ENCODE peak calls at places on chromosomes 7 and 10, in six cellular contexts. E is activated CD8-positive, alpha-beta T cell treated with anti-CD3 and anti-CD28 coated beads for 36 hours; L is left ventricle myocardium inferior; R is foreskin fibroblast; J is OCI-LY7; T is B cell. Y is an unnamed sample.

GRCh38 chr7:144975882-144976281 is 140.0 kb upstream of the TPK1 start:
- DNase-seq in L (no peak), E (no peak), T (no peak), J (no peak), R (no peak), Y (no peak)

GRCh38 chr10:30058570-30059132 is 735 bp downstream of the JCAD start:
- DNase-seq in J (no peak), R (peak; percentile 49), E (no peak), L (no peak), T (no peak), Y (no peak)

GRCh38 chr7:23410446-23411183 is 59.7 kb downstream of the IGF2BP3 start:
- DNase-seq in R (no peak), J (peak; percentile 12), T (peak; percentile 75), E (no peak), L (no peak), Y (peak; percentile 69)

GRCh38 chr10:92208736-92209135 is 82.1 kb downstream of the CPEB3 start:
- DNase-seq in E (peak; percentile 9), J (no peak), T (no peak), L (no peak), R (peak; percentile 50), Y (no peak)

GRCh38 chr10:126004752-126005151 is 108.4 kb downstream of the FANK1 start:
- DNase-seq in L (no peak), T (no peak), E (no peak), J (no peak), R (no peak), Y (no peak)

GRCh38 chr10:114306116-114306973 is 67.3 kb downstream of the VWA2 start:
- DNase-seq in E (no peak), T (no peak), R (peak; percentile 83), J (no peak), L (no peak), Y (no peak)

GRCh38 chr10:132906836-132907235 is 35.5 kb downstream of the CFAP46 start:
- DNase-seq in J (no peak), T (no peak), E (no peak), R (no peak), L (no peak), Y (no peak)

GRCh38 chr7:85457911-85458310 is 271.1 kb upstream of the SEMA3D start:
- DNase-seq in E (no peak), J (no peak), L (no peak), T (no peak), R (no peak), Y (no peak)

GRCh38 chr7:73740771-73741170 is 2.2 kb upstream of the ABHD11 start:
- DNase-seq in E (no peak), J (no peak), R (no peak), T (no peak), L (no peak), Y (no peak)

GRCh38 chr7:111053035-111053434 is 37.9 kb upstream of the LRRN3 start:
- DNase-seq in E (no peak), R (no peak), T (no peak), J (no peak), L (no peak), Y (no peak)

GRCh38 chr10:13803566-13804554 is 217.1 kb downstream of the PRPF18 start:
- DNase-seq in J (no peak), R (no peak), E (no peak), L (no peak), T (no peak), Y (no peak)

GRCh38 chr7:99116151-99116550 is 27.8 kb downstream of the SMURF1 start:
- DNase-seq in R (no peak), L (no peak), E (no peak), T (no peak), J (no peak), Y (no peak)

GRCh38 chr10:31404640-31405039 is 85.6 kb downstream of the ZEB1 start:
- DNase-seq in E (no peak), R (peak; percentile 51), L (no peak), T (no peak), J (no peak), Y (no peak)

GRCh38 chr7:122616951-122617350 is 82.0 kb downstream of the RNF133 start:
- DNase-seq in J (no peak), R (no peak), T (no peak), E (no peak), L (no peak), Y (no peak)

GRCh38 chr7:28020302-28020940 is 160.2 kb downstream of the JAZF1 start:
- DNase-seq in E (peak; percentile 40), J (peak; percentile 67), R (peak; percentile 91), T (peak; percentile 49), L (peak; percentile 42), Y (peak; percentile 70)

DNA sequence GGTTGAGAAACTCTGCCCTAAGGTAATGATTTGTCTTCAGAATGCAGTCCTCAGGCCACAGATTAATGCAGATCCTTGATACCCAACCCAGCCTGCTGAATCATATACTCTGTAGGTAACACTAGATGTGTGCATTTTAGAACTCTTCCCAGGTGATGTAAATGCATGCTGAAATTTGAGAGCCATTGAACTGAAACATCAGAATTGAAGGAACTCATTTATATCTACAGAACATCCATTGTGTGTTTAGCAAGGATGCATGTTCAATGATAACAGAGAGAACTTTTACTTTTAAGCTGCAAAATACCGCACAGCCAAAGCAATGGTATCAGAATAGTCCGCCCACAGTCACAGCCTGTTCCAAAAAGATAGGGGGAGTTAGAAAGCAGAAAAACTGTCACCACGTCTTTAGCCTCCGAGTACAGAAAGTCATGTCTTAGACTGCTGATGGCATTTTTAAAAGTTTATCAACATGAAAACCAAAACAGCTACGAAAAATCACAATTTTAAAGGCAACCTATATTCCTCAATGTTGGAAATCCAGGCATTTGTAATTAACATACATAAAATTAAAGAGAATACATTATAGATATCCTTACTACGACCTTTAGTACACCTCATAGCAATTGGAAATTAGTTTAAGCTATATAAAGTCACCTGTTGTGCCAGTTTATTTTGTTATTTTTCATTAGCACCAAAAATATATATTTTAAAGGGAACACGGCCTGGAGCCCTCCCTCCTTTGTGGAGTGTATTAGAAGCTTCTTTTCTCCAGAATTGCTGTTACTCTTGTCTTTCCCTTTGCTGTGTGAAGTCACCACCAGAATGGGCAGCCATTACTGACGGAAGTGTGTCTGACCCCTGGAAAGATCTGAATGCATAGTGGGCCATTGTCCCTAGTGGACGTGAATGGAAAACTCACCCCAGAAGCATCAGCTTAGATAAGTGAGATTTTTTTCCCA is 65.8 kb upstream of the PRKAR2B start:
- DNase-seq in R (no peak), E (no peak), J (no peak), L (no peak), T (no peak), Y (no peak)
- TF ChIP-seq CTCF in R (no peak), E (no peak), J (peak; percentile 44), L (no peak), T (no peak), Y (no peak)

GRCh38 chr10:119287613-119287991 is 80.2 kb downstream of the GRK5 start:
- DNase-seq in J (no peak), T (no peak), E (no peak), L (no peak), R (no peak), Y (no peak)

GRCh38 chr10:119286516-119286915 is 79.1 kb downstream of the GRK5 start:
- DNase-seq in J (no peak), R (no peak), E (no peak), T (no peak), L (no peak), Y (no peak)

GRCh38 chr10:119285495-119286267 is 78.3 kb downstream of the GRK5 start:
- DNase-seq in L (no peak), E (no peak), J (no peak), T (no peak), R (no peak), Y (peak; percentile 52)

GRCh38 chr10:119288574-119289001 is 81.2 kb downstream of the GRK5 start:
- DNase-seq in J (no peak), L (no peak), T (no peak), E (no peak), R (no peak), Y (no peak)

GRCh38 chr10:119286983-119287612 is 79.7 kb downstream of the GRK5 start:
- DNase-seq in E (no peak), J (no peak), L (no peak), T (no peak), R (no peak), Y (no peak)
- TF ChIP-seq CTCF in E (no peak), J (no peak), L (no peak), T (no peak), R (no peak), Y (no peak)

GRCh38 chr10:95254629-95255028 is 36.2 kb downstream of the PDLIM1 start:
- DNase-seq in L (no peak), J (no peak), E (no peak), T (no peak), R (no peak), Y (no peak)

GRCh38 chr10:95249467-95249866 is 41.3 kb downstream of the PDLIM1 start:
- DNase-seq in R (no peak), T (no peak), J (no peak), L (no peak), E (no peak), Y (no peak)

GRCh38 chr10:95256268-95256667 is 34.5 kb downstream of the PDLIM1 start:
- DNase-seq in R (no peak), L (no peak), E (no peak), J (no peak), T (no peak), Y (no peak)

GRCh38 chr10:95250856-95251255 is 39.9 kb downstream of the PDLIM1 start:
- DNase-seq in R (no peak), L (no peak), E (no peak), T (no peak), J (no peak), Y (no peak)

GRCh38 chr10:95253007-95253406 is 37.8 kb downstream of the PDLIM1 start:
- DNase-seq in J (no peak), E (no peak), R (no peak), T (no peak), L (no peak), Y (no peak)
- TF ChIP-seq CTCF in J (no peak), E (no peak), R (no peak), T (no peak), L (no peak), Y (no peak)

GRCh38 chr10:79203014-79203675 is 134.4 kb downstream of the ZMIZ1 start:
- DNase-seq in E (no peak), R (no peak), J (no peak), L (no peak), T (no peak), Y (no peak)
- TF ChIP-seq CTCF in E (no peak), R (no peak), J (no peak), L (no peak), T (no peak), Y (no peak)

GRCh38 chr10:58086763-58087150 is 180.9 kb downstream of the IPMK start:
- DNase-seq in L (no peak), T (no peak), E (no peak), R (no peak), J (no peak), Y (no peak)
- TF ChIP-seq CTCF in L (no peak), T (no peak), E (no peak), R (no peak), J (no peak), Y (no peak)

GRCh38 chr7:45663167-45663921 is 89.2 kb downstream of the ADCY1 start:
- DNase-seq in J (peak; percentile 51), L (peak; percentile 32), T (no peak), E (peak; percentile 43), R (peak; percentile 54), Y (peak; percentile 45)
- TF ChIP-seq CTCF in J (peak; percentile 85), L (peak; percentile 78), T (peak; percentile 22), E (peak; percentile 55), R (peak; percentile 76), Y (peak; percentile 92)